ENCODE peak calls at places on chromosome 7, in five cellular contexts. S is psoas muscle; N is right cardiac atrium; G is heart right ventricle; W is effector memory CD4-positive, alpha-beta T cell. K is an unnamed sample. For H3K4me1, the result is how much of the 10 kb centered on the place peaks cover.

GRCh38 chr7:29265208-29265923 is 70.8 kb downstream of the CHN2 start:
- DNase-seq in N (no peak), W (no peak), S (no peak), G (no peak), K (no peak)

GRCh38 chr7:47370461-47371042 is 211.4 kb downstream of the TNS3 start:
- DNase-seq in G (no peak), W (no peak), N (peak), S (no peak), K (no peak)

GRCh38 chr7:72466797-72467196 is 54.7 kb upstream of the CALN1 start:
- DNase-seq in W (no peak), N (no peak), G (no peak), S (no peak), K (no peak)

GRCh38 chr7:14754631-14755030 is 147.9 kb downstream of the DGKB start:
- DNase-seq in S (no peak), W (no peak), G (no peak), N (no peak), K (no peak)

GRCh38 chr7:47954231-47954911 is 6.1 kb upstream of the PKD1L1 start:
- DNase-seq in N (no peak), W (no peak), S (no peak), G (no peak), K (no peak)

GRCh38 chr7:31027161-31027965 is 24.7 kb upstream of the ADCYAP1R1 start:
- DNase-seq in G (peak), N (peak), W (no peak), S (no peak), K (peak)

GRCh38 chr7:32119790-32120196 is 49.6 kb upstream of the PDE1C start:
- DNase-seq in G (no peak), N (peak), W (no peak), S (no peak), K (no peak)

GRCh38 chr7:77426521-77427051 is 10.4 kb upstream of the GSAP start:
- DNase-seq in G (no peak), N (no peak), S (no peak), W (no peak), K (no peak)

GRCh38 chr7:116547347-116547746 is 22.5 kb downstream of the CAV1 start:
- DNase-seq in N (no peak), G (no peak), S (peak), W (no peak), K (no peak)

GRCh38 chr7:91325731-91326130 is 61.5 kb downstream of the FZD1 start:
- DNase-seq in S (no peak), G (no peak), W (no peak), N (no peak), K (no peak)

GRCh38 chr7:41809487-41810257 is 106.8 kb upstream of the INHBA start:
- DNase-seq in S (no peak), W (no peak), N (no peak), G (no peak), K (no peak)

GRCh38 chr7:92569137-92569536 is 21.1 kb downstream of the FAM133B start:
- DNase-seq in G (no peak), W (no peak), S (no peak), N (no peak), K (no peak)

GRCh38 chr7:104106106-104106505 is 101.7 kb downstream of the ORC5 start:
- DNase-seq in S (no peak), W (no peak), G (no peak), N (no peak), K (no peak)

GRCh38 chr7:137873524-137873923 is 26.8 kb upstream of the DGKI start:
- DNase-seq in W (no peak), G (no peak), S (no peak), N (no peak), K (no peak)

GRCh38 chr7:103947026-103947655 is 42.3 kb downstream of the RELN start:
- DNase-seq in N (no peak), W (no peak), G (no peak), S (no peak), K (no peak)

GRCh38 chr7:53473371-53473770 is 437.9 kb downstream of the POM121L12 start:
- DNase-seq in G (no peak), S (no peak), N (no peak), W (no peak), K (no peak)

GRCh38 chr7:101950450-101951119 is 133.2 kb downstream of the CUX1 start:
- DNase-seq in N (no peak), G (no peak), S (no peak), W (no peak), K (no peak)

GRCh38 chr7:134755422-134756022 is 23.9 kb upstream of the CALD1 start:
- DNase-seq in G (peak), S (no peak), N (no peak), W (no peak), K (peak)

GRCh38 chr7:98058186-98058585 is 48.5 kb upstream of the LMTK2 start:
- DNase-seq in G (no peak), S (no peak), N (no peak), W (no peak), K (no peak)

GRCh38 chr7:69204936-69205335 is 393.3 kb upstream of the AUTS2 start:
- DNase-seq in N (no peak), S (no peak), W (no peak), G (no peak), K (no peak)

GRCh38 chr7:95527033-95527775 is 41.5 kb downstream of the ASB4 start:
- DNase-seq in S (peak), W (no peak), G (peak), N (peak), K (peak)

GRCh38 chr7:122306320-122307227 is 2.0 kb upstream of the FEZF1 start:
- DNase-seq in G (no peak), W (no peak), N (no peak), S (no peak), K (no peak)

GRCh38 chr7:139777948-139778841 is at the start of gene HIPK2:
- DNase-seq in G (peak), S (peak), N (peak), W (peak), K (peak)

GRCh38 chr7:9186730-9187129 is 753.3 kb downstream of the NXPH1 start:
- DNase-seq in S (no peak), G (no peak), W (no peak), N (no peak), K (no peak)

GRCh38 chr7:24158976-24159375 is 125.0 kb upstream of the NPY start:
- DNase-seq in G (no peak), N (no peak), W (no peak), S (no peak), K (no peak)

GRCh38 chr7:155840909-155841308 is 28.6 kb upstream of the SHH start:
- DNase-seq in N (no peak), S (no peak), G (no peak), W (no peak), K (no peak)

GRCh38 chr7:8060241-8060640 is 91.6 kb downstream of the GLCCI1 start:
- DNase-seq in N (no peak), W (no peak), G (no peak), S (no peak), K (no peak)

GRCh38 chr7:42929449-42929848 is 2.5 kb downstream of the PSMA2 start:
- DNase-seq in S (no peak), G (no peak), N (no peak), W (no peak), K (no peak)
- H3K4me1 ChIP-seq in S (under half), G (half or more), N (under half), W (under half), K (under half)

GRCh38 chr7:43071604-43072003 is 40.8 kb upstream of the HECW1 start:
- DNase-seq in W (no peak), G (no peak), N (no peak), S (no peak), K (no peak)
- H3K4me1 ChIP-seq in W (under half), G (under half), N (under half), S (under half), K (under half)

GRCh38 chr7:5679047-5679740 is 102.3 kb downstream of the RNF216 start:
- DNase-seq in W (no peak), G (no peak), N (no peak), S (no peak), K (no peak)

GRCh38 chr7:5678295-5679046 is 103.0 kb downstream of the RNF216 start:
- DNase-seq in G (no peak), N (no peak), S (no peak), W (no peak), K (no peak)

GRCh38 chr7:5681979-5682546 is 99.4 kb downstream of the RNF216 start:
- DNase-seq in S (no peak), G (no peak), N (no peak), W (no peak), K (no peak)

GRCh38 chr7:5681423-5681822 is 100.0 kb downstream of the RNF216 start:
- DNase-seq in S (no peak), W (no peak), G (no peak), N (no peak), K (no peak)

GRCh38 chr7:5679741-5680473 is 101.6 kb downstream of the RNF216 start:
- DNase-seq in S (peak), W (no peak), N (peak), G (peak), K (peak)
- H3K4me1 ChIP-seq in S (under half), W (under half), N (under half), G (half or more), K (under half)

GRCh38 chr7:22667187-22667561 is 59.8 kb upstream of the IL6 start:
- DNase-seq in G (no peak), N (no peak), W (no peak), S (no peak), K (no peak)
- H3K4me1 ChIP-seq in G (under half), N (under half), W (under half), S (under half), K (under half)

GRCh38 chr7:143237363-143237762 is 15.5 kb downstream of the TAS2R40 start:
- DNase-seq in W (no peak), N (no peak), G (no peak), S (no peak), K (no peak)

GRCh38 chr7:143243011-143243410 is 20.2 kb upstream of the GSTK1 start:
- DNase-seq in G (no peak), W (no peak), N (no peak), S (no peak), K (no peak)

GRCh38 chr7:143238289-143238995 is 16.6 kb downstream of the TAS2R40 start:
- DNase-seq in G (no peak), W (no peak), S (no peak), N (no peak), K (no peak)

GRCh38 chr7:143240323-143241168 is 18.7 kb downstream of the TAS2R40 start:
- DNase-seq in S (no peak), W (peak), G (peak), N (peak), K (peak)

GRCh38 chr7:143239822-143240221 is 18.0 kb downstream of the TAS2R40 start:
- DNase-seq in S (no peak), G (no peak), N (no peak), W (no peak), K (no peak)
- H3K4me1 ChIP-seq in S (under half), G (under half), N (under half), W (under half), K (under half)

DNA sequence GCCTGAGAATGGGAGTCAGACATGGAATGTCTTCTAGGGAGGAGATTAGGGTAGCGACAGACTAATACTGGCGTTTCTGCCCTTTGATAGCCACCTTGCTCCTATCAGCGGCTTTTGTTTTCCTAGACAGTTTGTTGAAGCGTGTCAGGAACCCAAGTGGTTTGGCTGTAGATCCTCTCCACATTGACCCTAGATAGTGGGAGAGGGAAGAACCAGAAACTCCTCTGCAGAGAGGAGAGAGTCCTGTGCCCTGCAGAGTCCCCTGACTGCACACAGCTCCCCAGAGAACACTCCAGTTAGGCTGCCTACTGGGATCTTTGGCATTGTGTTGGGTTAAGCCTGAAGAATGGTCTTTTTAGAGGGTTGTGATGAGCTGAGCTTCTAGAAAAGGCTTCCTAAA is 2.4 kb downstream of the MEPCE start:
- DNase-seq in S (no peak), W (no peak), G (no peak), N (no peak), K (no peak)
- H3K4me1 ChIP-seq in S (under half), W (under half), G (half or more), N (under half), K (under half)

GRCh38 chr7:27132978-27133377 is 2.4 kb upstream of the HOXA4 start:
- DNase-seq in W (no peak), N (no peak), S (no peak), G (no peak), K (no peak)

GRCh38 chr7:27132214-27132613 is 1.7 kb upstream of the HOXA4 start:
- DNase-seq in W (no peak), G (no peak), S (no peak), N (no peak), K (no peak)

GRCh38 chr7:27133409-27134157 is 3.0 kb upstream of the HOXA4 start:
- DNase-seq in W (no peak), S (no peak), G (no peak), N (no peak), K (no peak)

GRCh38 chr7:27131390-27131819 is 848 bp upstream of the HOXA4 start:
- DNase-seq in N (no peak), G (no peak), S (no peak), W (no peak), K (no peak)

DNA sequence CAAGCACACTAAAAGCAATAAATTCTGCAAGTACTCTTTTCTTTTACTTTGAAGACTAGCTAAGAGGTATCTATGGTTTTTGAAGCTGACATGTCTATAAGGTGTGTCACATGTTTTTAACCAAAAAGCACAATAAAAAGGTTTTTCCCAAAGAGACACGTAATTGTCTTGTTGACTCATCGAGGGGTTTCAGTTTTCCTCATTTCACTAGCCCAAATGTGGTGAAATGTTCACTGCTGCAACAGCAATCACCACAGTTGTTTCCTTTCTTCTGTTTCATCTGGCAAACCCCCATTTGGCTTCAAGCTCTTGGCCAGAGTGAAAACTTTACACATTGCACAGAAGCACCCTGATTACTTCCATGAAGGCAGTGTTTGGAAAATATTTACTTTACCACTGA is 3.8 kb upstream of the HOXA4 start:
- DNase-seq in W (no peak), G (no peak), S (no peak), N (no peak), K (no peak)
- H3K4me1 ChIP-seq in W (under half), G (under half), S (half or more), N (under half), K (under half)

GRCh38 chr7:100248483-100248882 is 28.7 kb downstream of the PVRIG start:
- DNase-seq in S (no peak), N (no peak), G (no peak), W (no peak), K (no peak)
- H3K4me1 ChIP-seq in S (under half), N (under half), G (under half), W (under half), K (under half)

K was measured in adrenal gland.